ENCODE peak calls at places on chromosomes 1 and 21, in eight cellular contexts. A is psoas muscle, U is AG04450, Z is dorsolateral prefrontal cortex, F is thoracic aorta, S is cardiac muscle cell, C is Karpas-422, B is neural progenitor cell. D is an unnamed sample. For H3K27me3, the result is how much of the 10 kb centered on the place peaks cover.

GRCh38 chr1:48291421-48291820 is 68.9 kb downstream of the SLC5A9 start:
- DNase-seq in A (no peak), U (no peak), Z (no peak), F (no peak), S (no peak), C (no peak), B (no peak), D (no peak)

GRCh38 chr1:116874622-116875277 is 35.0 kb upstream of the PTGFRN start:
- DNase-seq in A (no peak), U (no peak), Z (no peak), F (no peak), S (no peak), C (no peak), B (no peak), D (no peak)

GRCh38 chr1:18560692-18561091 is 70.0 kb upstream of the PAX7 start:
- DNase-seq in A (no peak), U (no peak), Z (no peak), F (no peak), S (peak), C (peak), B (no peak), D (no peak)

GRCh38 chr1:95116666-95117206 is 419 bp upstream of the TLCD4 start:
- DNase-seq in A (peak), U (no peak), Z (peak), F (peak), S (peak), C (peak), B (peak), D (peak)

GRCh38 chr1:161021959-161022332 is 994 bp upstream of the F11R start:
- DNase-seq in A (no peak), U (no peak), Z (no peak), F (no peak), S (no peak), C (no peak), B (no peak), D (no peak)

GRCh38 chr1:224734261-224734935 is 118.3 kb downstream of the CNIH3 start:
- DNase-seq in A (no peak), U (no peak), Z (no peak), F (no peak), S (no peak), C (no peak), B (no peak), D (no peak)

GRCh38 chr1:48610628-48611542 is 138.9 kb upstream of the SPATA6 start:
- DNase-seq in A (no peak), U (no peak), Z (peak), F (no peak), S (peak), C (no peak), B (peak), D (peak)

GRCh38 chr21:14235101-14235500 is 19.1 kb downstream of the RBM11 start:
- DNase-seq in A (no peak), U (no peak), Z (no peak), F (no peak), S (no peak), C (no peak), B (no peak), D (no peak)

GRCh38 chr1:79790950-79791349 is 784.4 kb upstream of the ADGRL4 start:
- DNase-seq in A (no peak), U (no peak), Z (no peak), F (no peak), S (no peak), C (no peak), B (no peak), D (no peak)

GRCh38 chr1:45442272-45442671 is 48.7 kb downstream of the TESK2 start:
- DNase-seq in A (no peak), U (peak), Z (no peak), F (no peak), S (no peak), C (no peak), B (no peak), D (no peak)

GRCh38 chr1:206739411-206740076 is 31.0 kb upstream of the IL19 start:
- DNase-seq in A (no peak), U (no peak), Z (peak), F (no peak), S (no peak), C (peak), B (no peak), D (peak)

GRCh38 chr1:25074828-25075227 is 144.8 kb upstream of the RUNX3 start:
- DNase-seq in A (no peak), U (no peak), Z (no peak), F (no peak), S (no peak), C (no peak), B (no peak), D (no peak)

GRCh38 chr1:84780000-84780716 is 89.9 kb upstream of the SSX2IP start:
- DNase-seq in A (no peak), U (no peak), Z (no peak), F (no peak), S (no peak), C (no peak), B (no peak), D (peak)

GRCh38 chr1:94544706-94545490 is 3.3 kb upstream of the F3 start:
- DNase-seq in A (no peak), U (no peak), Z (no peak), F (no peak), S (no peak), C (no peak), B (no peak), D (no peak)

GRCh38 chr1:96579639-96580038 is 141.9 kb upstream of the PTBP2 start:
- DNase-seq in A (no peak), U (no peak), Z (no peak), F (no peak), S (no peak), C (no peak), B (no peak), D (no peak)

GRCh38 chr1:245837741-245838140 is 669.3 kb downstream of the SMYD3 start:
- DNase-seq in A (no peak), U (no peak), Z (no peak), F (no peak), S (no peak), C (no peak), B (no peak), D (no peak)

GRCh38 chr1:93908394-93909145 is 660 bp downstream of the GCLM start:
- DNase-seq in A (peak), U (no peak), Z (peak), F (peak), S (peak), C (peak), B (peak), D (peak)

GRCh38 chr1:31739281-31739853 is 24.8 kb downstream of the ADGRB2 start:
- DNase-seq in A (no peak), U (no peak), Z (no peak), F (no peak), S (no peak), C (peak), B (peak), D (no peak)

GRCh38 chr1:1200876-1201810 is 5.2 kb downstream of the TNFRSF18 start:
- DNase-seq in A (peak), U (peak), Z (no peak), F (no peak), S (peak), C (no peak), B (peak), D (no peak)

GRCh38 chr1:4711191-4711915 is 56.9 kb downstream of the AJAP1 start:
- DNase-seq in A (no peak), U (no peak), Z (no peak), F (no peak), S (peak), C (no peak), B (peak), D (no peak)

GRCh38 chr1:162629077-162629637 is 3.1 kb upstream of the DDR2 start:
- DNase-seq in A (no peak), U (no peak), Z (no peak), F (no peak), S (no peak), C (peak), B (no peak), D (no peak)

GRCh38 chr1:40090652-40091355 is 6.2 kb downstream of the PPT1 start:
- DNase-seq in A (no peak), U (no peak), Z (no peak), F (no peak), S (no peak), C (no peak), B (no peak), D (no peak)

GRCh38 chr1:172360960-172361359 is 59.5 kb upstream of the C1orf105 start:
- DNase-seq in A (no peak), U (no peak), Z (no peak), F (no peak), S (no peak), C (no peak), B (no peak), D (no peak)

GRCh38 chr1:55140546-55140983 is 74.6 kb downstream of the USP24 start:
- DNase-seq in A (peak), U (peak), Z (peak), F (peak), S (peak), C (peak), B (peak), D (peak)

GRCh38 chr1:181743878-181744312 is 260.6 kb downstream of the CACNA1E start:
- DNase-seq in A (peak), U (no peak), Z (no peak), F (no peak), S (no peak), C (no peak), B (no peak), D (peak)

GRCh38 chr1:116403506-116404136 is 30.6 kb downstream of the ATP1A1 start:
- DNase-seq in A (no peak), U (no peak), Z (no peak), F (no peak), S (no peak), C (no peak), B (no peak), D (no peak)

GRCh38 chr1:7113136-7113535 is 327.9 kb downstream of the CAMTA1 start:
- DNase-seq in A (no peak), U (no peak), Z (no peak), F (no peak), S (no peak), C (no peak), B (no peak), D (no peak)

GRCh38 chr1:92065042-92065441 is 10.2 kb downstream of the SETSIP start:
- DNase-seq in A (no peak), U (no peak), Z (no peak), F (no peak), S (no peak), C (no peak), B (no peak), D (no peak)

GRCh38 chr1:236795757-236796719 is 946 bp downstream of the MTR start:
- DNase-seq in A (no peak), U (no peak), Z (no peak), F (no peak), S (peak), C (peak), B (peak), D (no peak)

GRCh38 chr1:230464618-230465017 is 38.5 kb upstream of the PGBD5 start:
- DNase-seq in A (no peak), U (no peak), Z (no peak), F (no peak), S (peak), C (no peak), B (no peak), D (no peak)

DNA sequence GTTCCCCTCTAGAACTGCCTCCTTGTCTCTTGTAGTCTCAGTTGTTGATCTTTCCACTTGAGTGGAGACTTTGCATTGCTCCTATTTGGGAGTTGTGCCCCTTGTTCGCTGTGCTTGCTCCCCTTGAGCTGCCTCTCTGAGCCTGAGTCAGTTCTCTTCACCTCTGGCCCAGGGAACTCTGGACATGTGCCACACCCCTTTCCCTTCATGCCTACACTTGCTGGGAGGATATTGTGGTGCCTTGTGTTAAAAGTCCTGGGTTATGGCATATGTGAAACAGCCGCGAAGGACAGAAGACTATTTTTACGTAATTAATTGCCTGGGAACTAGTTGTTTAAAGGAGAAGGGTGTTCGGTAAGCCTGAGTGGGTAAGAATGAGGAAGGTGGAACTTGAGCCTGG is 32.2 kb upstream of the RPTN start:
- DNase-seq in A (no peak), U (no peak), Z (no peak), F (no peak), S (no peak), C (no peak), B (no peak), D (no peak)
- H3K27ac ChIP-seq in A (no peak), U (no peak), Z (no peak), F (no peak), S (no peak), C (no peak), B (no peak), D (no peak)

GRCh38 chr1:147077081-147077480 is 95.2 kb downstream of the PRKAB2 start:
- DNase-seq in A (no peak), U (no peak), Z (no peak), F (no peak), S (no peak), C (no peak), B (no peak), D (no peak)

GRCh38 chr1:147076442-147076841 is 95.8 kb downstream of the PRKAB2 start:
- DNase-seq in A (no peak), U (no peak), Z (no peak), F (no peak), S (no peak), C (no peak), B (no peak), D (no peak)

GRCh38 chr1:147071142-147071541 is 101.1 kb downstream of the PRKAB2 start:
- DNase-seq in A (no peak), U (no peak), Z (no peak), F (no peak), S (no peak), C (no peak), B (no peak), D (no peak)

GRCh38 chr1:147073062-147073432 is 99.2 kb downstream of the PRKAB2 start:
- DNase-seq in A (no peak), U (no peak), Z (no peak), F (no peak), S (no peak), C (no peak), B (peak), D (no peak)

GRCh38 chr1:147072371-147073061 is 99.8 kb downstream of the PRKAB2 start:
- DNase-seq in A (no peak), U (no peak), Z (no peak), F (no peak), S (peak), C (no peak), B (peak), D (peak)
- H3K27me3 ChIP-seq in A (under half), U (under half), Z (half or more), F (under half), S (half or more), C (under half), B (under half), D (under half)

GRCh38 chr21:44076316-44076715 is 30.9 kb upstream of the PWP2 start:
- DNase-seq in A (no peak), U (no peak), Z (no peak), F (no peak), S (no peak), C (no peak), B (no peak), D (no peak)

GRCh38 chr21:44070391-44070790 is 36.8 kb upstream of the PWP2 start:
- DNase-seq in A (no peak), U (no peak), Z (no peak), F (no peak), S (no peak), C (no peak), B (no peak), D (no peak)

GRCh38 chr21:44074315-44074958 is 32.8 kb upstream of the PWP2 start:
- DNase-seq in A (no peak), U (no peak), Z (no peak), F (no peak), S (no peak), C (no peak), B (no peak), D (no peak)

GRCh38 chr21:44071359-44072104 is 35.7 kb upstream of the PWP2 start:
- DNase-seq in A (no peak), U (no peak), Z (no peak), F (no peak), S (no peak), C (no peak), B (no peak), D (no peak)

DNA sequence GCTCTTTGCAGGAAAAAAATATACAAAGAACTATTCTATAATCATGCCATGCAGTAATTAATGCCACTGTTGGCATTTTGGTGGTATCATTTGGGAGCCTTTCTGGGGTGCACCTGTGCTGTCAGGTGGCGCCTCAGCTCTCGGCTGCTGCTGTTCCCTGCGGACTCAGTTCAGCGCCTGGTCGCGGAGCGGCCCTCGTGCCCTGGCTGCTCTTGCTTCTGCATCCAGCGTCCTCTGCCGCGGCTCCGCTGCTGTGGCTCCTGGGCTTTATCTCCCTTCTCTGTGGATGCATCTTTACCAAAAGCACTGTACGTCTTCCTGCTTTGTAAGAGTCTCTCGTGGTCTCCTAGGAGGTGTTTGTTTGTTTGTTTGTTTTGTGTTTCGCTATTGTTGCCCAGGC is 35.1 kb upstream of the PWP2 start:
- DNase-seq in A (no peak), U (no peak), Z (no peak), F (no peak), S (no peak), C (no peak), B (no peak), D (no peak)
- H3K27ac ChIP-seq in A (no peak), U (no peak), Z (no peak), F (no peak), S (no peak), C (no peak), B (no peak), D (no peak)

GRCh38 chr1:205432116-205432515 is 10.3 kb upstream of the LEMD1 start:
- DNase-seq in A (no peak), U (no peak), Z (no peak), F (no peak), S (no peak), C (no peak), B (no peak), D (no peak)

GRCh38 chr1:205436776-205437485 is 15.1 kb upstream of the LEMD1 start:
- DNase-seq in A (no peak), U (no peak), Z (peak), F (no peak), S (no peak), C (no peak), B (no peak), D (no peak)

GRCh38 chr1:205435904-205436573 is 14.2 kb upstream of the LEMD1 start:
- DNase-seq in A (no peak), U (no peak), Z (peak), F (no peak), S (peak), C (no peak), B (peak), D (no peak)

GRCh38 chr1:205437570-205437969 is 15.7 kb upstream of the LEMD1 start:
- DNase-seq in A (no peak), U (no peak), Z (no peak), F (no peak), S (no peak), C (no peak), B (no peak), D (no peak)

GRCh38 chr1:205434738-205435137 is 12.9 kb upstream of the LEMD1 start:
- DNase-seq in A (no peak), U (no peak), Z (no peak), F (no peak), S (no peak), C (no peak), B (no peak), D (no peak)
- H3K27me3 ChIP-seq in A (under half), U (under half), Z (under half), F (under half), S (under half), C (under half), B (under half), D (under half)

DNA sequence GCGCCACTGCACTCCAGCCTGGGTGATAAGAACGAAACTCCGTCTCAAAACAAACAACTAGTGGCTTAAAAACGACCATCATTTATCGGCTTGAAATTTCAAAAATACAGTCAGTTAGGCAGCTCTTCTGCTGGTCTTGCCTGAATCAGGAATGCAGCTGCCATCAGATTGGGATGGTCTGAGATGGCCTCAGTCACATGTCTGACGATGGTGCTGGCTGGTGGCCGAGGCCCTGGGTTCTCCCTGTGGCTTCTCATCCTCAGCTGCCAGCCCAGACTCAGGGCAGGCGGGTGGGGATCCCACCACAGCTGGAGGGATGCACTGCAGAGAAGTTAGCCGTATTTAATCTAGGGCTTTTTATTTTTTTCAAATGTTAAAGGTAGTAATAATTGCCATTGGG is 31.3 kb downstream of the IL6R start:
- DNase-seq in A (no peak), U (no peak), Z (no peak), F (no peak), S (no peak), C (no peak), B (no peak), D (no peak)
- H3K27ac ChIP-seq in A (peak), U (no peak), Z (no peak), F (no peak), S (no peak), C (no peak), B (no peak), D (no peak)

GRCh38 chr1:179575497-179576314 is at the start of gene NPHS2:
- DNase-seq in A (no peak), U (no peak), Z (no peak), F (no peak), S (peak), C (no peak), B (peak), D (no peak)

GRCh38 chr1:179576509-179576908 is 761 bp upstream of the NPHS2 start:
- DNase-seq in A (no peak), U (no peak), Z (no peak), F (no peak), S (no peak), C (no peak), B (no peak), D (no peak)
- H3K27me3 ChIP-seq in A (under half), U (under half), Z (under half), F (under half), S (half or more), C (under half), B (half or more), D (under half)